ENCODE peak calls at places on chromosomes 3 and 15, in five cellular contexts. B, M, G, X and K are unnamed samples.

GRCh38 chr3:194711913-194712312 is 26.2 kb downstream of the FAM43A start:
- DNase-seq in M (no peak), B (no peak), X (peak), G (no peak), K (peak)

GRCh38 chr3:194285024-194285858 is 65.9 kb downstream of the CPN2 start:
- DNase-seq in X (peak), G (no peak), M (peak), B (no peak), K (no peak)

GRCh38 chr3:194939949-194940770 is 254.5 kb downstream of the FAM43A start:
- DNase-seq in X (no peak), M (no peak), B (no peak), G (no peak), K (no peak)

GRCh38 chr15:36356978-36357582 is 222.3 kb upstream of the CDIN1 start:
- DNase-seq in X (peak), M (no peak), G (no peak), B (no peak), K (peak)

GRCh38 chr3:50299929-50300680 is 900 bp upstream of the HYAL3 start:
- DNase-seq in G (no peak), X (peak), M (peak), B (peak), K (peak)

GRCh38 chr3:109532257-109533216 is 195.2 kb upstream of the DPPA4 start:
- DNase-seq in M (no peak), X (peak), G (no peak), B (no peak), K (peak)

GRCh38 chr3:104367000-104367399 is 999.7 kb upstream of the ALCAM start:
- DNase-seq in M (no peak), B (no peak), X (peak), G (no peak), K (no peak)

GRCh38 chr3:157067114-157067513 is 92.8 kb downstream of the CCNL1 start:
- DNase-seq in B (no peak), G (peak), M (no peak), X (no peak), K (no peak)

GRCh38 chr3:106628407-106628806 is 748.8 kb upstream of the CCDC54 start:
- DNase-seq in B (no peak), X (peak), M (no peak), G (no peak), K (peak)

GRCh38 chr3:132317229-132317948 is at the start of gene ACP3:
- DNase-seq in G (peak), B (peak), M (no peak), X (peak), K (peak)

GRCh38 chr15:71098920-71099319 is 16.4 kb upstream of the THSD4 start:
- DNase-seq in B (no peak), G (no peak), X (no peak), M (no peak), K (no peak)

GRCh38 chr3:188749010-188749617 is 422.7 kb upstream of the TPRG1 start:
- DNase-seq in G (peak), M (no peak), B (no peak), X (no peak), K (no peak)

GRCh38 chr3:143326983-143327382 is 207.4 kb downstream of the CHST2 start:
- DNase-seq in G (no peak), X (no peak), M (no peak), B (no peak), K (no peak)

GRCh38 chr3:61932499-61932898 is 371.1 kb downstream of the PTPRG start:
- DNase-seq in B (no peak), X (no peak), M (no peak), G (no peak), K (no peak)

GRCh38 chr3:16084887-16085286 is 89.6 kb upstream of the GALNT15 start:
- DNase-seq in X (peak), B (no peak), M (no peak), G (no peak), K (peak)

GRCh38 chr3:102195198-102195948 is 239.4 kb upstream of the ZPLD1 start:
- DNase-seq in G (no peak), M (no peak), X (no peak), B (peak), K (no peak)

GRCh38 chr3:49566312-49566711 is 12.0 kb downstream of the BSN start:
- DNase-seq in X (no peak), G (no peak), M (no peak), B (no peak), K (no peak)

GRCh38 chr3:188558343-188559068 is 404.5 kb downstream of the LPP start:
- DNase-seq in M (no peak), B (no peak), X (no peak), G (no peak), K (peak)

GRCh38 chr15:41655716-41656115 is 4.5 kb upstream of the MGA start:
- DNase-seq in X (no peak), G (no peak), B (no peak), M (no peak), K (peak)

GRCh38 chr3:183307749-183308148 is 54.7 kb downstream of the B3GNT5 start:
- DNase-seq in B (no peak), M (no peak), X (no peak), G (no peak), K (no peak)

GRCh38 chr3:173399001-173399400 is 1.5 kb downstream of the NLGN1 start:
- DNase-seq in X (no peak), B (no peak), G (no peak), M (no peak), K (no peak)

GRCh38 chr3:33131328-33132018 is 17.7 kb downstream of the CRTAP start:
- DNase-seq in B (no peak), G (no peak), X (peak), M (no peak), K (peak)

GRCh38 chr3:113629941-113630340 is 66.5 kb downstream of the USF3 start:
- DNase-seq in B (no peak), X (no peak), M (no peak), G (no peak), K (no peak)
- H3K4me3 ChIP-seq in B (no peak), X (no peak), M (no peak), G (no peak), K (no peak)

DNA sequence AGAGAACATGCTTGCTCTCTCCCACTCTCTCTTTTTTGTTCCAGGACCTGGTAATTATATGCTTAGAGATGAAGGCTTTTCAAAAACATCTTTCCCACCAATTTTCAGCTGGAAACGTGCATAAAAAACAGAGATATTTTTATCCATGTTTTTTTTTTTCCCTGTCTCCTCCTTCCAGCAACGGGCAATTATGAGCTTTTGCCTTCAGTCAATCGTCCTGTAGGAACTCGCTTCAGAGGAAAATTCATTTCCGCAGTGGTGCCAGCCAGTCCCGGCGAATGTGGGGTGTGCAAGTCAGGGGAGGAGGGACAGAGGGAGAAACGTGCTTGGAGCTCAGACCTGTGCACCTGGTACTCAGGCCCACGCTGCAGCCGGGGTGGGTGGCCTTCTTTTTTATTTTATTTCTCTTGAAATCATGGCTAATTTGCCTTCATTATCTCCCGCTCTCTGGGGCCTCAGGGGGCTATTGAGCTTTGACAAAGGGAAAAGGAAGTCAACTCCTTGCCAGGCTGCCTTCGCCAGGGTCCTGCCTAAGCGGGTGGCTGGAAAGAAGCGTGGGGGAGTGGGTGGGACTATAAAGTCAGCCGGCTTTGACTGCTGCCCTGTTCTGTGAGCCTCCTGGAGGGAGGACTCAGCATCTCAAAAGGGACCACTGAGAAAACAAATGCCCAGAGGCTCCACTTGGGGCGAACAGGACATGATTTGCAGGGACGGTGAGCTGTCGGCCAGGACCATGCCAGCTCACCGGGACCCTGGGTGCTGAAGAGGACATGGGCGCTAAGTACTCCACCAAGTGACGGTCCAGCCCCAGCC is 5.6 kb downstream of the GRIP2 start:
- DNase-seq in X (no peak), B (peak), G (no peak), M (no peak), K (no peak)
- TF ChIP-seq CTCF in X (no peak), B (no peak), G (no peak), M (no peak), K (no peak)

GRCh38 chr3:172044833-172045585 is 5.6 kb downstream of the FNDC3B start:
- DNase-seq in G (no peak), M (no peak), X (no peak), B (no peak), K (no peak)

GRCh38 chr3:172043766-172044165 is 4.4 kb downstream of the FNDC3B start:
- DNase-seq in M (no peak), X (no peak), G (no peak), B (no peak), K (no peak)

GRCh38 chr3:172042136-172042535 is 2.8 kb downstream of the FNDC3B start:
- DNase-seq in X (no peak), G (no peak), M (no peak), B (no peak), K (no peak)

GRCh38 chr3:172040976-172041963 is 1.9 kb downstream of the FNDC3B start:
- DNase-seq in M (no peak), G (no peak), X (peak), B (peak), K (peak)

DNA sequence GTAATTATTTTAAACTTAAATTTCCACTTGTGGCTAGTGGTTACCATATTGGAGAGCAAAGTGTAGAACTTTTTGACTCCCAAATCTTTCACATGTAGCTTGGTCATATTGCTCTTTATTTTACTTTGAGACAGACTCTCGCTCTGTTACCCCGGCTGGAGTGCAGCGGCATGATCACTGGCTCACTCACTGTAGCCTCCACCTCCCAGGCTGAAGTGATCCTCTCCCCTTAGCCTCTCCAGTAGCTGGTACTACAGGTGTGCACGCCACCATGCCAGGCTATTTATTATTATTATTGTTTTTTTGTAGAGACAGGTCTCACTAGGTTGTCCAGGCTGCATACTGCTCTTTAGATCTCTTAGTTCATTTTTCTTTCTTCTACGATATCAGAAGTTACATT is 3.9 kb downstream of the FNDC3B start:
- DNase-seq in B (no peak), G (no peak), X (no peak), M (no peak), K (no peak)
- H3K4me3 ChIP-seq in B (no peak), G (no peak), X (peak), M (no peak), K (no peak)

DNA sequence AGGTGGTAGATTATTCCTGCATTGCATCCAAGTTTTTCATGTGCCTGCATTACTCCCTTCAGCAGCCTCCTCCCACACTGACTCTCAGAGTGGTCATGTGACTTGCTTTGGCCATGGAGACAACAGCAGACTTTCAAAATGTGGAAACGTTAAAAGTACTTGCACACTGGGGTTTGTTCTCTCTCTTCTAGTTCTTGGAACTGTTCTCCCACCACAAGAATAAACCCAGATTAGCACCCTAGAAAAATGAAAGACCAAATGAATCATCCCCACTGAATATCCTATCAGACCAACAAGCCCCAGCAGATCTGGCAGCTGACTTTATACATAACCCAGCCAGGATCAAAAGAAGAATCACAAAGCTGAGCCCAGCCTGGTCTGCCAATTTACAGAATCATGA is 398.5 kb downstream of the VPS13C start:
- DNase-seq in G (no peak), M (no peak), B (no peak), X (no peak), K (peak)
- TF ChIP-seq CTCF in G (no peak), M (no peak), B (no peak), X (no peak), K (no peak)

GRCh38 chr3:47399016-47399415 is 18.2 kb downstream of the PTPN23 start:
- DNase-seq in M (no peak), B (no peak), X (no peak), G (no peak), K (no peak)
- H3K4me3 ChIP-seq in M (no peak), B (no peak), X (no peak), G (no peak), K (no peak)

DNA sequence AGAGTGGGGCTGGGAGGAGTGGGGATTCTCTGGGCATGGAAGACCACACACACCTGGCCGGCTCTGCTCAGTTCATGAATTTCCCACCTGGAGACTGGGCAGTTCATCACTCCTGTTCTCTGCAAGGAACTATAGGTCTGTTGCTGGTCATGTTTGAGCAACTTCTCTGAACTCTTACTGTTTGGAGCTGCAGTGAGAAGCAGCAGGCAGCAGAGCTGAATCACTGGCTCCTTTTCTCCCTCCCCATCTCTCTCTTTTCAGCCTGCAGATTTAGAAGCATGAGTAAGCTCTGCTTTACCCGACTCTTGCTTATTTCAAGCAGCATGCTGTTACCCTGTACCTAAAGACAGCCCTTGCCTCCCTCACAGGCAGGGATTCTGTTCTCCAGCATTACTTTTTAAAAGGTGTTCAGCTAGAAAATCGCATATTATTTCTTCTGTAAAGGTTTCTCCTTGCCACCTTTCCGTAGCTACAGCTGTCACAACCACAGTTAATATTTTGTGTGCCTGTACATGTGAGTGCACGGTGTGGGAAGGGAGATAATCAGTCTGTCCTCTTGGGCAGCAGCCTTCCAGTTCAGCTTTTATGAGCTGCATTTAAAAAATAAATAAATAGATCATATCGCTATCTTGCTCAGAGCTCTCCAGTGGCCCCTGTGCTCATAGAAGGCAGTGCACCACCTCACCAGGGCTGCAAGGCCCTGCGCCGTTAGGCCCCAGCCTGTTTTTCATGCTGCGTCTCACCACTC is 131.6 kb downstream of the CHCHD6 start:
- DNase-seq in X (peak), G (no peak), B (no peak), M (peak), K (peak)
- TF ChIP-seq CTCF in X (peak), G (no peak), B (no peak), M (no peak), K (peak)

DNA sequence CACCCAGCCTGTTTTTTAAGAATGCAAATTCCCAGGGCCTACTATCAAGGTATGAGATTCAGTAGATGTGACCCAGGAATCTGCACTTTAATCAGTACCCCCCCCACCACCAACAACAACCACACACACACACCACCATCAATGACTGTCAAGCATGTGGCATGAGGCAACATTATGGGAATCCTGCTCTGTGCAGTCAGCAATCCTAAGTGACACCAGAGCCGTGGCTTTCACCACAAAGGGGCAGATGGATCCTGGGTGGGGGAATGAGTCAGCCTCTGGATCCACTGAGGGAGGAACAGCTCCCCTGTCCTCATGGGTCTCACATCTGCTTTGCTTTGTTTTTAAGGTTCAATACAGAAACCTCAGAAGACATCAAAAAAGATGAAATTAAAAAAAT is 142.6 kb downstream of the NTRK3 start:
- DNase-seq in B (no peak), X (no peak), M (no peak), G (no peak), K (no peak)
- H3K4me3 ChIP-seq in B (no peak), X (no peak), M (no peak), G (no peak), K (no peak)

GRCh38 chr3:118408431-118408830 is 626.2 kb downstream of the IGSF11 start:
- DNase-seq in M (no peak), X (no peak), G (no peak), B (no peak), K (no peak)

DNA sequence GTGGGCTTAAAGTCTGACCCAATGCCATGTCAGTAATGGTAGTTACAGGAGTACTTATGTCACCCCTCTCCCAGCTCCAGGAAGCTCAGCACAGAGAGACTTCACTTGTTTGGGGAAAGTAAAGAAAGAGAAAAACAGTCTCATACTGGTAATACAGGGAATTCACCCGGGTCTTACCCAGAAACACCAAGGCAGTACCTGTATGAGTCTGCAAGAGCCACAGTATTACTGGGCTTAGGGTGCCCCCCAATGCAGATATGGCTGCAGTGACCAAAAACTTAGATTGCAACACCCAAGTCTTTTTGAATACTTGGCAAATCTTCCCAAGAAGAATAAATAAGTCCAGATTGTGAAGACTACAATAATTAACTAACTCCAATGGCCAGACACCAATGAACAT is 622.1 kb downstream of the IGSF11 start:
- DNase-seq in M (no peak), G (peak), X (no peak), B (no peak), K (no peak)
- TF ChIP-seq CTCF in M (no peak), G (peak), X (no peak), B (no peak), K (no peak)